ENCODE peak calls at places on chromosome 1, in seven cellular contexts. Q, N, K, J, M, U and G are unnamed samples.

GRCh38 chr1:117268926-117269378 is 58.2 kb upstream of the VTCN1 start:
- DNase-seq in J (no peak), M (no peak), Q (no peak), K (no peak), U (peak), N (no peak), G (peak)

GRCh38 chr1:183093821-183094287 is 70.6 kb downstream of the LAMC1 start:
- DNase-seq in K (peak), N (no peak), J (no peak), M (no peak), U (no peak), Q (no peak), G (no peak)

GRCh38 chr1:57012280-57012679 is 46.5 kb upstream of the C8B start:
- DNase-seq in U (no peak), J (no peak), Q (no peak), N (no peak), M (no peak), K (no peak), G (no peak)

GRCh38 chr1:161722406-161722805 is 1.1 kb downstream of the FCRLB start:
- DNase-seq in K (no peak), M (no peak), J (no peak), U (no peak), Q (no peak), N (no peak), G (no peak)

GRCh38 chr1:81702079-81702715 is 98.5 kb upstream of the ADGRL2 start:
- DNase-seq in K (no peak), Q (no peak), N (no peak), J (no peak), M (no peak), U (no peak), G (no peak)

GRCh38 chr1:208209286-208209685 is 34.9 kb downstream of the PLXNA2 start:
- DNase-seq in M (no peak), N (no peak), U (peak), Q (no peak), K (no peak), J (no peak), G (peak)

GRCh38 chr1:240800291-240800690 is 188.3 kb upstream of the GREM2 start:
- DNase-seq in K (no peak), Q (no peak), M (no peak), N (no peak), J (no peak), U (no peak), G (no peak)

GRCh38 chr1:225911207-225912130 is 12.6 kb downstream of the PYCR2 start:
- DNase-seq in U (peak), J (peak), K (peak), N (peak), Q (peak), M (no peak), G (peak)

GRCh38 chr1:224106568-224107281 is 7.2 kb upstream of the FBXO28 start:
- DNase-seq in Q (no peak), N (no peak), J (no peak), M (no peak), U (peak), K (peak), G (peak)

GRCh38 chr1:86913399-86913895 is 479 bp downstream of the SELENOF start:
- DNase-seq in M (peak), K (peak), U (peak), J (no peak), Q (peak), N (peak), G (no peak)

GRCh38 chr1:152112101-152112884 is 3.0 kb downstream of the TCHH start:
- DNase-seq in Q (no peak), K (peak), J (no peak), M (no peak), N (no peak), U (no peak), G (no peak)

GRCh38 chr1:181423301-181423918 is 59.9 kb upstream of the CACNA1E start:
- DNase-seq in Q (peak), U (peak), N (no peak), J (no peak), K (peak), M (no peak), G (no peak)

GRCh38 chr1:192610114-192610958 is 25.6 kb upstream of the RGS13 start:
- DNase-seq in K (peak), M (no peak), N (no peak), Q (no peak), U (no peak), J (no peak), G (no peak)

GRCh38 chr1:77467196-77467595 is 185.4 kb downstream of the AK5 start:
- DNase-seq in N (no peak), Q (no peak), M (no peak), K (no peak), U (no peak), J (no peak), G (no peak)

GRCh38 chr1:18707696-18708257 is 77.1 kb downstream of the PAX7 start:
- DNase-seq in U (no peak), N (no peak), M (no peak), K (no peak), J (no peak), Q (no peak), G (no peak)

GRCh38 chr1:21216835-21217811 is 40.4 kb upstream of the EIF4G3 start:
- DNase-seq in M (no peak), N (peak), K (peak), Q (peak), J (no peak), U (peak), G (peak)

GRCh38 chr1:100178092-100178491 is at the start of gene LRRC39:
- DNase-seq in J (no peak), N (no peak), Q (no peak), U (no peak), K (no peak), M (no peak), G (no peak)

GRCh38 chr1:74895411-74895810 is 162.5 kb downstream of the TYW3 start:
- DNase-seq in U (no peak), M (no peak), K (no peak), N (no peak), J (no peak), Q (no peak), G (no peak)

GRCh38 chr1:163826500-163826899 is 504.7 kb downstream of the NUF2 start:
- DNase-seq in M (no peak), K (no peak), Q (no peak), J (no peak), N (no peak), U (no peak), G (no peak)

GRCh38 chr1:183590225-183591191 is at the start of gene NCF2:
- DNase-seq in U (no peak), Q (peak), K (peak), M (peak), N (no peak), J (no peak), G (no peak)

GRCh38 chr1:147072371-147073061 is 99.8 kb downstream of the PRKAB2 start:
- DNase-seq in U (no peak), M (no peak), N (no peak), K (no peak), Q (no peak), J (no peak), G (no peak)

GRCh38 chr1:67760030-67760821 is 73.0 kb downstream of the GNG12 start:
- DNase-seq in U (peak), N (peak), M (peak), J (no peak), K (peak), Q (peak), G (peak)

GRCh38 chr1:22143065-22143514 is at the start of gene WNT4:
- DNase-seq in Q (no peak), U (peak), K (no peak), M (no peak), N (peak), J (no peak), G (peak)

GRCh38 chr1:202135221-202135721 is 9.3 kb downstream of the ARL8A start:
- DNase-seq in U (peak), M (no peak), K (peak), J (no peak), N (peak), Q (peak), G (peak)
- H3K27ac ChIP-seq in U (peak), M (no peak), K (no peak), J (no peak), N (peak), Q (peak), G (peak)

DNA sequence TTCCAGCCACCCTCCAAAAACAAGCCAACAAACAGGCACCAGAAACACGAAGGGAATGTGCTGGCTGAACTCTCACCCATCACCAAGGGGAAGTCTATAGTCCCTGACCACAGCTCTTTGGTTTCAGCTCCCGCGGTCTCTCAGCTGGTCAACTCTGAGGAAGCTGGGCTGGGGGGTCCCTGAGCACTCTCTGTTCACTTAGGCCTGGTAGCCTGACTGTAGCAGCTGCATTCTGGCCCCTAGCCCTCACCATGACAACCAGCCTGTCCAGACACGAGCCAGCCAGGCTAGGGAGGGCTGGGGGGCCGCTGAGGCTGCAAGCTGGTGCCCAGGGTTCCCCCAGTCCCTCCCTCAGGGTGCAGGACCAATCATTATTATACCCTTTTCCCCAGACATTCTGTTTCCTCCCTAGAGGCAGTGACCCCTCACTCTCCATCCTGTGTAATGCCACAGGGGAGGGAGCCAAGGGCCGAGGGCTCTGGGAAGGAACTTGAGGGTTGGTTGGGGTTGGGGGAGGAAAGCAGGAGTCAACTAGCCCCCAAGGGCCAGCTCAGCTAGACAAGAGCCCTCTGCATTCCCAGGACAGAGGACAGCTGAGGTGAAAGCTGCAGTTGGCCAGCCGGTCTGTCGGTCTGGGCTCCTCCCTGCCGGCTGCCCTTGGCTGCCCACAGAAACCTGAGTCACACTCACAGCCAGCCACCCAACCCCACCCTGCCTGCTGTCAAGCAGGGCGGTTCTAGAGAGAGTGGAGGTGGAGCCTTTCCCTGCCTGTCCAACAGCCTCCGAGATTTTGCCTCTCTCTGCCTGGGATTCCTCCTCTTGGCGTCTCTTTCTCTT is 1.2 kb upstream of the TRAPPC3 start:
- DNase-seq in Q (peak), K (peak), M (no peak), J (peak), U (peak), N (peak), G (peak)
- TF ChIP-seq POLR2A in Q (peak), K (peak), M (peak), J (peak), U (peak), N (no peak), G (peak)

GRCh38 chr1:232587141-232588008 is 42.6 kb downstream of the SIPA1L2 start:
- DNase-seq in M (no peak), U (no peak), N (no peak), J (no peak), Q (no peak), K (no peak), G (no peak)

GRCh38 chr1:232585486-232585885 is 44.4 kb downstream of the SIPA1L2 start:
- DNase-seq in U (no peak), Q (no peak), M (no peak), J (no peak), N (no peak), K (no peak), G (no peak)

GRCh38 chr1:232589809-232590741 is 39.9 kb downstream of the SIPA1L2 start:
- DNase-seq in M (no peak), N (no peak), K (no peak), Q (no peak), J (no peak), U (peak), G (no peak)

GRCh38 chr1:232589111-232589808 is 40.7 kb downstream of the SIPA1L2 start:
- DNase-seq in Q (no peak), M (no peak), K (no peak), J (no peak), N (no peak), U (no peak), G (no peak)

GRCh38 chr1:232586679-232587078 is 43.3 kb downstream of the SIPA1L2 start:
- DNase-seq in K (no peak), J (no peak), M (no peak), N (no peak), Q (no peak), U (no peak), G (no peak)
- H3K27ac ChIP-seq in K (no peak), J (peak), M (no peak), N (no peak), Q (no peak), U (no peak), G (no peak)

GRCh38 chr1:109629372-109630030 is 9.9 kb downstream of the AMPD2 start:
- DNase-seq in M (no peak), Q (peak), K (no peak), N (no peak), J (peak), U (no peak), G (peak)

GRCh38 chr1:109630081-109630880 is 10.6 kb downstream of the AMPD2 start:
- DNase-seq in N (peak), Q (peak), K (no peak), J (peak), U (no peak), M (no peak), G (peak)

GRCh38 chr1:109627692-109628399 is 8.2 kb downstream of the AMPD2 start:
- DNase-seq in J (no peak), M (no peak), U (no peak), N (no peak), K (no peak), Q (peak), G (no peak)

GRCh38 chr1:109626682-109627408 is 7.2 kb downstream of the AMPD2 start:
- DNase-seq in N (no peak), M (no peak), U (no peak), Q (peak), J (no peak), K (no peak), G (no peak)

DNA sequence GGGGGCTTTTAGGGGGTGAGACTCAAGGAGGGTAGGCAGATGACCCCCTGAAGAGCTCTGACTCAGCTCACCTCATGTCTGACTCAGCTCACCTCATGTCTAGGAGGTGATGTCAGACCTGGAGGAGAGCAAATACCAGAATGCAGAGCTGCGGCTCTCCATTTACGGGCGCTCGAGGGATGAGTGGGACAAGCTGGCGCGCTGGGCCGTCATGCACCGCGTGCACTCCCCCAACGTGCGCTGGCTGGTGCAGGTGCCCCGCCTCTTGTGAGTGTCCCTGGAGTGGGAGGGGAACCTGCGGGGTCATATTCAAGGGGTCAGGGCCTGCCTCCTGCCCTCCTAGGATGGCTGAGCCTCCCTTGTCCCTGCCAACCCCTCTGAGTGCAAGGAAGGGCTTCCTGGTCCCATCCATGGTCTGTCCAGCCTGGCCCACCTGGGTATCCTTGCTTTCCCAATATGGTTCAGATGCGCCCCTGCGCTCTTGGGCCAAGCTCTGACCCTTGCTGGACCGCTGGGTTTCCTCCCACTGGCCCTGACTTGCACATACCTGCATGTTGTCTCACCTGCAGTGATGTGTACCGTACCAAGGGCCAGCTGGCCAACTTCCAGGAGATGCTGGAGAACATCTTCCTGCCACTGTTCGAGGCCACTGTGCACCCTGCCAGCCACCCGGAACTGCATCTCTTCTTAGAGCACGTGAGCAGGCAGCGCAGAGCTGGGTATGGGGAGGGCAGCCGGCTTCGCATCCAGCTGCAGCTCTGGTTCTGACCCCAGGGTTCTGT is 9.1 kb downstream of the AMPD2 start:
- DNase-seq in N (peak), Q (peak), J (no peak), M (no peak), K (peak), U (peak), G (peak)
- TF ChIP-seq POLR2A in N (no peak), Q (no peak), J (no peak), M (no peak), K (no peak), U (no peak), G (no peak)

GRCh38 chr1:207021139-207021861 is 11.3 kb downstream of the C1orf116 start:
- DNase-seq in J (no peak), U (no peak), N (no peak), Q (no peak), M (no peak), K (peak), G (no peak)

GRCh38 chr1:207019161-207019560 is 13.4 kb downstream of the C1orf116 start:
- DNase-seq in Q (no peak), M (no peak), U (no peak), N (no peak), J (no peak), K (no peak), G (no peak)

GRCh38 chr1:207020016-207020708 is 12.4 kb downstream of the C1orf116 start:
- DNase-seq in Q (no peak), J (no peak), N (no peak), M (no peak), K (no peak), U (no peak), G (no peak)

GRCh38 chr1:207021876-207022596 is 10.5 kb downstream of the C1orf116 start:
- DNase-seq in M (no peak), N (no peak), J (no peak), Q (no peak), U (peak), K (no peak), G (no peak)

DNA sequence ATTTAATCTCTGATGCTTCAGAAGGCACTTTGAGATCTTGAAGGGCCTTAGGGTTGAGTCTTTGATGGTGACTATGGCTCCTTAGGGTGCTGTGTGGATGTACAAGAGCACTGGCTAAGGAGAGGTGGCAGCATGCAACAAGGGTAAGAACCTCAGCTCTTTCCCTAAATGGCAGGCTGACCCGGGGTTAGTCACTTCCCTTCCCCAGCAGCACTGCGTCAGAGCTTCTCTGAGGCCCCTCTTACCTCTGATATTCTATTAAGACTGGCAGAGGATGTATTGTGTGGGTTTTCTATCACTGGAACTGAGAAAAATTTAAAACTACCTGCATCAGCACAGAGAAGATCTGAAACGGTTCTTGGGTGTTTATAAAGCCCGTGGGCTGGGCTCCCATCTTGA is 11.8 kb downstream of the C1orf116 start:
- DNase-seq in J (no peak), N (no peak), U (no peak), M (no peak), Q (no peak), K (peak), G (no peak)
- H3K27ac ChIP-seq in J (no peak), N (no peak), U (no peak), M (no peak), Q (no peak), K (no peak), G (peak)